ENCODE peak calls at places on chromosomes 16 and 17, in eight cellular contexts. C is IMR-90; N is HL-60; U is neural crest cell; A is HFF-Myc; B is mammary epithelial cell; O is B cell; M is CD4-positive, alpha-beta T cell. H is an unnamed sample.
A peak's percentile ranks its signal among the peaks of the same experiment; 100 is the strongest.

GRCh38 chr17:79192503-79193500 is 118.2 kb downstream of the ENGASE start:
- DNase-seq in O (no peak), A (no peak), N (no peak), U (peak; percentile 78), M (peak; percentile 3), B (peak; percentile 16), C (peak; percentile 11), H (peak; percentile 57)

GRCh38 chr16:67301080-67301757 is 21.9 kb downstream of the PLEKHG4 start:
- DNase-seq in B (no peak), A (no peak), N (no peak), U (no peak), M (no peak), O (no peak), C (no peak), H (no peak)

GRCh38 chr17:42180411-42180921 is 476 bp downstream of the KCNH4 start:
- DNase-seq in C (no peak), O (no peak), U (no peak), B (no peak), A (no peak), M (no peak), N (no peak), H (no peak)

GRCh38 chr16:75566889-75567255 is 693 bp downstream of the GABARAPL2 start:
- DNase-seq in C (no peak), A (no peak), N (no peak), O (no peak), U (no peak), B (no peak), M (no peak), H (no peak)

GRCh38 chr16:9695152-9695551 is 487.1 kb downstream of the GRIN2A start:
- DNase-seq in C (no peak), M (no peak), U (no peak), B (no peak), A (no peak), N (no peak), O (no peak), H (no peak)

GRCh38 chr17:38727661-38728220 is 2.4 kb upstream of the CISD3 start:
- DNase-seq in C (no peak), A (no peak), M (no peak), N (no peak), O (no peak), U (no peak), B (no peak), H (no peak)

GRCh38 chr17:71447644-71448043 is 673.2 kb upstream of the SOX9 start:
- DNase-seq in C (no peak), U (no peak), B (no peak), M (no peak), A (no peak), O (no peak), N (no peak), H (no peak)

GRCh38 chr17:56284501-56284900 is 131.2 kb downstream of the ANKFN1 start:
- DNase-seq in C (no peak), U (no peak), B (no peak), N (peak; percentile 21), O (no peak), M (no peak), A (no peak), H (no peak)

GRCh38 chr16:57848181-57848580 is 45.9 kb upstream of the KIFC3 start:
- DNase-seq in U (no peak), O (no peak), B (no peak), N (no peak), C (no peak), A (no peak), M (no peak), H (no peak)

GRCh38 chr16:89712476-89712805 is 8.3 kb downstream of the VPS9D1 start:
- DNase-seq in A (no peak), M (no peak), B (no peak), C (peak; percentile 28), O (peak; percentile 50), N (no peak), U (no peak), H (no peak)

GRCh38 chr16:66054095-66054494 is 312.4 kb upstream of the CDH5 start:
- DNase-seq in M (no peak), U (no peak), B (no peak), A (no peak), N (no peak), O (no peak), C (no peak), H (no peak)

GRCh38 chr16:52078716-52079655 is 468.0 kb downstream of the TOX3 start:
- DNase-seq in M (no peak), U (no peak), C (no peak), B (no peak), O (no peak), N (no peak), A (no peak), H (no peak)

GRCh38 chr17:69239611-69240010 is 11.0 kb upstream of the ABCA10 start:
- DNase-seq in U (no peak), O (no peak), N (no peak), C (no peak), M (no peak), B (no peak), A (no peak), H (no peak)

GRCh38 chr17:73787721-73788051 is 143.4 kb upstream of the SDK2 start:
- DNase-seq in M (no peak), A (no peak), C (no peak), B (no peak), O (no peak), N (no peak), U (no peak), H (no peak)

GRCh38 chr16:81693467-81694303 is 85.4 kb upstream of the PLCG2 start:
- DNase-seq in U (no peak), M (no peak), A (no peak), C (peak; percentile 86), O (no peak), B (no peak), N (no peak), H (no peak)

GRCh38 chr17:75352079-75352569 is 53.4 kb downstream of the GRB2 start:
- DNase-seq in A (no peak), C (no peak), B (peak; percentile 64), M (no peak), N (no peak), O (no peak), U (no peak), H (no peak)

DNA sequence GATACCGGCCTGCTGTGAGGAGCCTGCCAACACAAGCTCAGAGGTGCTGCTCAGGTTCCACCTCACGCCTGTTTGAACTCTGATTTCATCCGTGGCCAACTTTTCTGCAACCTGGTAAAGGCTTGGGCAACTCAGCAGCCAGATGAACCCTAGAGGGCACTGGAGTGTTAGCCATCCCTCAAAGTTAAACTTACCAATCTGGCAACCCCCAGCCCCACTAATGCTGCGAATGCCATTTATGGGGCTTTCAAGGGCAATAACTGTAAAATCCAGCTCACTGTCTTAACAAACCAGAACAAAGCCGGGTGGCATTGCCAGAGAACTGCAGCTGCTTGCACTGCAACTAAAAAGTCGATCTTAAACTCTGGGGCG is 105.5 kb downstream of the AXIN2 start:
- DNase-seq in A (no peak), C (peak; percentile 1), N (no peak), B (no peak), U (no peak), O (no peak), M (peak; percentile 9), H (no peak)
- TF ChIP-seq CTCF in A (peak; percentile 38), C (peak; percentile 44), N (no peak), B (peak; percentile 29), U (peak; percentile 50), O (no peak), M (peak; percentile 45), H (no peak)

DNA sequence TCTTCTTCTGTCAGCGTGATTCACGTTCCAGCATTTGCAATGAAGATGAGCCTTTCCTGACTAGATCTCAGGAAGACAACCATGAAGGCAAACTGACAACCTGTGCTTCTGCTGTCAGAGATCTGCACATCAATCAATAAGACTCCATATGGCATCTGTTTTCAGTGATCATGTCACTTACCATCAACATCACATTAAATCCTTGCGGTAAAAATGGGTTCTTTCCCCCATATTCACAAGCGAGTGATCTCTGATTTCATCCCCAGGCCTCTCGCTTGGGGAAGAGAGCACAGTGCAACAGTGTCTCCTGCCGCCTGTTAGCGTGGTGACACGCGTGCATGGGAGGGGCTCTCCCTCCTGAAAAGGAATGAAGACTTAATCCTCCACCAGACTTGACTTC is 11.1 kb downstream of the NACA2 start:
- DNase-seq in U (no peak), O (no peak), C (peak; percentile 28), N (no peak), M (no peak), A (no peak), B (no peak), H (no peak)
- TF ChIP-seq CTCF in U (no peak), O (no peak), C (peak; percentile 5), N (no peak), M (no peak), A (peak; percentile 28), B (no peak), H (peak; percentile 4)

GRCh38 chr17:8421571-8421970 is 14.1 kb upstream of the NDEL1 start:
- DNase-seq in B (peak; percentile 17), C (no peak), O (no peak), N (no peak), A (no peak), U (no peak), M (no peak), H (no peak)

GRCh38 chr17:8430966-8431365 is 4.7 kb upstream of the NDEL1 start:
- DNase-seq in U (no peak), C (peak; percentile 22), M (no peak), O (no peak), A (no peak), N (no peak), B (peak; percentile 73), H (no peak)

GRCh38 chr17:8426094-8426720 is 9.5 kb upstream of the NDEL1 start:
- DNase-seq in N (no peak), C (no peak), U (no peak), O (no peak), M (no peak), B (no peak), A (no peak), H (no peak)

GRCh38 chr17:8426802-8427201 is 8.9 kb upstream of the NDEL1 start:
- DNase-seq in O (no peak), A (no peak), U (no peak), B (no peak), N (no peak), C (no peak), M (no peak), H (no peak)
- TF ChIP-seq CTCF in O (no peak), A (no peak), U (no peak), B (no peak), N (no peak), C (no peak), M (no peak), H (no peak)

DNA sequence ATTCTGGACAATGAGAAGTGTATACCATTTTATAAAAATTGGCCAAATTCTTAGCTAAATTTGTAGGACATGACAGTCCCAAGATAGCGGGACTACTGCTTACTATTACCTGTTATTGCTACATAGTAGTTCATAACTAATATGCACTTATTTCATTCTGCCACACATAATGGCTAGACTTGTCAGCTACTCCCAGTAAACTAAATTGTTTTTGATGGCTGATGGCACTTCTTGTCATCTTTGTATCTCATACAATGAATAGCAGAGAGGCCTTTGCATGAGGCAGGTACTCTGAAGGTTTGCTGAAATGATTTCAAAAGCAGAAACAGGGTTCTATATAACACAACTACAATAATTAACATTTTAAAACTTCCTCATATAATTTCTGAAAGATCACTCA is 44.0 kb downstream of the ITFG1 start:
- DNase-seq in A (no peak), O (no peak), B (no peak), C (no peak), U (no peak), N (no peak), M (no peak), H (no peak)
- TF ChIP-seq CTCF in A (no peak), O (no peak), B (no peak), C (no peak), U (no peak), N (no peak), M (no peak), H (no peak)

GRCh38 chr17:52470553-52470952 is 312.0 kb upstream of the CA10 start:
- DNase-seq in O (no peak), N (no peak), B (no peak), U (no peak), M (no peak), A (no peak), C (no peak), H (no peak)
- TF ChIP-seq CTCF in O (no peak), N (no peak), B (no peak), U (no peak), M (no peak), A (no peak), C (no peak), H (no peak)

H was measured in GM10248.